ENCODE peak calls at places on chromosomes 7 and 10, in ten cellular contexts. P, I, A, X, V, N, O, D, M and W are unnamed samples. For H3K9me3, the result is how much of the 10 kb centered on the place peaks cover.

GRCh38 chr10:112160834-112161233 is 22.7 kb downstream of the GPAM start:
- DNase-seq in D (no peak), N (no peak), P (no peak), A (no peak), M (no peak), X (no peak), I (no peak), V (no peak), O (no peak), W (no peak)

GRCh38 chr7:98285132-98286092 is 3.9 kb downstream of the BRI3 start:
- DNase-seq in D (no peak), X (no peak), V (no peak), N (no peak), I (no peak), P (no peak), O (no peak), A (no peak), M (no peak), W (no peak)

GRCh38 chr7:12709731-12710502 is 22.5 kb downstream of the ARL4A start:
- DNase-seq in D (no peak), N (no peak), V (no peak), A (no peak), X (no peak), M (no peak), O (no peak), I (no peak), P (no peak), W (no peak)

GRCh38 chr7:134425777-134426176 is 33.1 kb downstream of the AKR1B1 start:
- DNase-seq in D (no peak), V (no peak), P (no peak), M (no peak), O (no peak), X (no peak), I (no peak), N (no peak), A (no peak), W (no peak)

GRCh38 chr10:79135790-79136189 is 67.0 kb downstream of the ZMIZ1 start:
- DNase-seq in V (no peak), P (no peak), M (no peak), I (no peak), N (peak), D (no peak), O (no peak), A (no peak), X (no peak), W (no peak)

GRCh38 chr7:66687186-66687585 is 53.3 kb upstream of the RABGEF1 start:
- DNase-seq in P (no peak), D (no peak), N (no peak), A (no peak), X (no peak), O (no peak), V (no peak), I (no peak), M (peak), W (no peak)

GRCh38 chr10:124085680-124086079 is 7.7 kb downstream of the CHST15 start:
- DNase-seq in P (no peak), I (no peak), D (no peak), M (no peak), A (no peak), X (no peak), N (no peak), O (no peak), V (no peak), W (no peak)

GRCh38 chr7:12638851-12639467 is 48.5 kb upstream of the ARL4A start:
- DNase-seq in X (no peak), O (peak), D (peak), N (peak), I (peak), V (peak), M (no peak), P (no peak), A (no peak), W (no peak)

GRCh38 chr10:80357000-80357803 is 621 bp downstream of the DYDC2 start:
- DNase-seq in D (peak), I (peak), A (peak), O (no peak), M (no peak), P (no peak), V (peak), N (no peak), X (no peak), W (no peak)

GRCh38 chr7:51327287-51327717 is 10.7 kb upstream of the COBL start:
- DNase-seq in D (no peak), N (no peak), P (no peak), A (no peak), V (no peak), M (no peak), X (no peak), I (peak), O (no peak), W (no peak)

GRCh38 chr7:13850185-13850752 is 139.2 kb downstream of the ETV1 start:
- DNase-seq in P (no peak), X (no peak), I (no peak), V (peak), O (no peak), D (peak), M (no peak), A (no peak), N (peak), W (no peak)

GRCh38 chr10:75547391-75548298 is 116.2 kb downstream of the LRMDA start:
- DNase-seq in A (no peak), M (no peak), P (no peak), O (no peak), V (peak), D (peak), X (no peak), N (no peak), I (no peak), W (no peak)

GRCh38 chr10:112296908-112297331 is 13.7 kb downstream of the TECTB start:
- DNase-seq in D (no peak), A (no peak), P (no peak), X (no peak), V (no peak), I (no peak), M (no peak), O (no peak), N (no peak), W (no peak)

GRCh38 chr7:45269192-45269591 is 111.6 kb downstream of the RAMP3 start:
- DNase-seq in N (no peak), D (no peak), M (no peak), I (no peak), V (no peak), A (no peak), O (no peak), P (no peak), X (no peak), W (no peak)

GRCh38 chr10:78700413-78700812 is 368.4 kb upstream of the ZMIZ1 start:
- DNase-seq in V (peak), O (no peak), I (no peak), X (no peak), P (peak), D (no peak), M (no peak), A (no peak), N (peak), W (no peak)

GRCh38 chr10:113953505-113954272 is 90.0 kb upstream of the ADRB1 start:
- DNase-seq in X (no peak), O (no peak), D (no peak), P (no peak), A (no peak), I (no peak), N (no peak), V (no peak), M (no peak), W (no peak)

GRCh38 chr7:128014864-128015263 is 16.4 kb downstream of the LRRC4 start:
- DNase-seq in D (peak), N (no peak), I (no peak), P (no peak), A (no peak), M (no peak), O (no peak), X (no peak), V (no peak), W (no peak)

GRCh38 chr7:93185303-93186027 is 37.3 kb upstream of the SAMD9L start:
- DNase-seq in P (no peak), A (no peak), I (no peak), V (no peak), O (no peak), D (peak), X (no peak), M (no peak), N (peak), W (no peak)

GRCh38 chr7:143408247-143408685 is 390 bp downstream of the EPHA1 start:
- DNase-seq in D (no peak), V (no peak), I (peak), O (no peak), N (no peak), X (no peak), A (no peak), P (no peak), M (no peak), W (no peak)

GRCh38 chr7:108086962-108087361 is 43.2 kb downstream of the LAMB4 start:
- DNase-seq in M (no peak), X (no peak), N (no peak), P (no peak), A (no peak), I (no peak), D (no peak), V (no peak), O (no peak), W (no peak)

GRCh38 chr7:124649397-124650029 is 116.1 kb downstream of the GPR37 start:
- DNase-seq in V (no peak), O (no peak), M (no peak), D (no peak), P (no peak), A (no peak), I (no peak), X (no peak), N (no peak), W (no peak)
- H3K4me3 ChIP-seq in V (no peak), O (peak), M (no peak), D (peak), P (no peak), A (no peak), I (no peak), X (peak), N (no peak), W (no peak)

GRCh38 chr10:19713800-19714525 is 102.3 kb upstream of the PLXDC2 start:
- DNase-seq in V (no peak), I (peak), X (no peak), D (no peak), P (no peak), A (no peak), N (no peak), O (no peak), M (no peak), W (no peak)
- TF ChIP-seq CTCF in V (no peak), I (no peak), X (no peak), D (peak), P (no peak), A (no peak), N (no peak), O (no peak), M (no peak), W (no peak)

GRCh38 chr7:158316466-158317031 is 271.1 kb downstream of the PTPRN2 start:
- DNase-seq in O (no peak), X (no peak), A (no peak), V (no peak), P (no peak), I (no peak), D (no peak), N (no peak), M (no peak), W (no peak)
- H3K9me3 ChIP-seq in O (under half), X (under half), A (under half), V (under half), P (under half), I (under half), D (half or more), N (under half), M (under half), W (under half)

GRCh38 chr7:102395958-102396709 is at the start of gene PRKRIP1:
- DNase-seq in I (peak), D (peak), N (peak), P (peak), O (peak), V (peak), A (peak), M (peak), X (peak), W (peak)
- H3K4me3 ChIP-seq in I (peak), D (peak), N (peak), P (peak), O (peak), V (peak), A (peak), M (peak), X (peak), W (peak)